ENCODE peak calls at places on chromosome 2, in ten cellular contexts. One of them, this sample, is unnamed.

GRCh38 chr2:164976301-164976700 is 21.0 kb upstream of the SLC38A11 start:
- DNase-seq in mammary epithelial cell: no peak
- DNase-seq in transverse colon: no peak
- DNase-seq in mucosa of descending colon: no peak
- DNase-seq in right cardiac atrium: no peak
- DNase-seq in fibroblast of lung: no peak
- DNase-seq in A549: no peak
- DNase-seq in heart right ventricle: no peak
- DNase-seq in astrocyte of the spinal cord: no peak
- DNase-seq in endothelial cell of umbilical vein: no peak
- DNase-seq in this sample: no peak

GRCh38 chr2:28395334-28396061 is 2.8 kb downstream of the FOSL2 start:
- DNase-seq in mammary epithelial cell: peak
- DNase-seq in transverse colon: peak
- DNase-seq in mucosa of descending colon: peak
- DNase-seq in right cardiac atrium: peak
- DNase-seq in fibroblast of lung: peak
- DNase-seq in A549: no peak
- DNase-seq in heart right ventricle: peak
- DNase-seq in astrocyte of the spinal cord: peak
- DNase-seq in endothelial cell of umbilical vein: peak
- DNase-seq in this sample: peak

GRCh38 chr2:34012728-34013302 is 413.7 kb upstream of the FAM98A start:
- DNase-seq in mammary epithelial cell: peak
- DNase-seq in transverse colon: peak
- DNase-seq in mucosa of descending colon: peak
- DNase-seq in right cardiac atrium: peak
- DNase-seq in fibroblast of lung: peak
- DNase-seq in A549: peak
- DNase-seq in heart right ventricle: peak
- DNase-seq in astrocyte of the spinal cord: peak
- DNase-seq in endothelial cell of umbilical vein: peak
- DNase-seq in this sample: peak

GRCh38 chr2:20381457-20381856 is 30.8 kb upstream of the PUM2 start:
- DNase-seq in mammary epithelial cell: peak
- DNase-seq in transverse colon: peak
- DNase-seq in mucosa of descending colon: peak
- DNase-seq in right cardiac atrium: peak
- DNase-seq in fibroblast of lung: peak
- DNase-seq in A549: no peak
- DNase-seq in heart right ventricle: peak
- DNase-seq in astrocyte of the spinal cord: peak
- DNase-seq in endothelial cell of umbilical vein: peak
- DNase-seq in this sample: peak

GRCh38 chr2:25411281-25411680 is 69.6 kb upstream of the DNMT3A start:
- DNase-seq in mammary epithelial cell: no peak
- DNase-seq in transverse colon: no peak
- DNase-seq in mucosa of descending colon: no peak
- DNase-seq in right cardiac atrium: no peak
- DNase-seq in fibroblast of lung: no peak
- DNase-seq in A549: no peak
- DNase-seq in heart right ventricle: no peak
- DNase-seq in astrocyte of the spinal cord: no peak
- DNase-seq in endothelial cell of umbilical vein: no peak
- DNase-seq in this sample: no peak

GRCh38 chr2:96683307-96683706 is 40.7 kb downstream of the FER1L5 start:
- DNase-seq in mammary epithelial cell: no peak
- DNase-seq in transverse colon: no peak
- DNase-seq in mucosa of descending colon: no peak
- DNase-seq in right cardiac atrium: no peak
- DNase-seq in fibroblast of lung: no peak
- DNase-seq in A549: no peak
- DNase-seq in heart right ventricle: no peak
- DNase-seq in astrocyte of the spinal cord: no peak
- DNase-seq in endothelial cell of umbilical vein: no peak
- DNase-seq in this sample: no peak

GRCh38 chr2:71466301-71467179 is 13.2 kb downstream of the DYSF start:
- DNase-seq in mammary epithelial cell: peak
- DNase-seq in transverse colon: no peak
- DNase-seq in mucosa of descending colon: no peak
- DNase-seq in right cardiac atrium: peak
- DNase-seq in fibroblast of lung: no peak
- DNase-seq in A549: peak
- DNase-seq in heart right ventricle: peak
- DNase-seq in astrocyte of the spinal cord: no peak
- DNase-seq in endothelial cell of umbilical vein: peak
- DNase-seq in this sample: no peak

GRCh38 chr2:205358351-205358815 is 323.9 kb upstream of the NRP2 start:
- DNase-seq in mammary epithelial cell: peak
- DNase-seq in transverse colon: no peak
- DNase-seq in mucosa of descending colon: no peak
- DNase-seq in right cardiac atrium: no peak
- DNase-seq in fibroblast of lung: no peak
- DNase-seq in A549: no peak
- DNase-seq in heart right ventricle: no peak
- DNase-seq in astrocyte of the spinal cord: peak
- DNase-seq in endothelial cell of umbilical vein: no peak
- DNase-seq in this sample: peak

GRCh38 chr2:181036848-181037603 is 56.6 kb downstream of the UBE2E3 start:
- DNase-seq in mammary epithelial cell: peak
- DNase-seq in transverse colon: no peak
- DNase-seq in mucosa of descending colon: no peak
- DNase-seq in right cardiac atrium: no peak
- DNase-seq in fibroblast of lung: peak
- DNase-seq in A549: no peak
- DNase-seq in heart right ventricle: no peak
- DNase-seq in astrocyte of the spinal cord: peak
- DNase-seq in endothelial cell of umbilical vein: no peak
- DNase-seq in this sample: peak

GRCh38 chr2:44974064-44974715 is 32.7 kb downstream of the SIX3 start:
- DNase-seq in mammary epithelial cell: peak
- DNase-seq in transverse colon: no peak
- DNase-seq in mucosa of descending colon: peak
- DNase-seq in right cardiac atrium: no peak
- DNase-seq in fibroblast of lung: peak
- DNase-seq in A549: peak
- DNase-seq in heart right ventricle: no peak
- DNase-seq in astrocyte of the spinal cord: no peak
- DNase-seq in endothelial cell of umbilical vein: no peak
- DNase-seq in this sample: peak

GRCh38 chr2:42064417-42064942 is 16.7 kb downstream of the PKDCC start:
- DNase-seq in mammary epithelial cell: no peak
- DNase-seq in transverse colon: peak
- DNase-seq in mucosa of descending colon: peak
- DNase-seq in right cardiac atrium: no peak
- DNase-seq in fibroblast of lung: peak
- DNase-seq in A549: no peak
- DNase-seq in heart right ventricle: no peak
- DNase-seq in astrocyte of the spinal cord: peak
- DNase-seq in endothelial cell of umbilical vein: no peak
- DNase-seq in this sample: peak

GRCh38 chr2:36663851-36664715 is 32.4 kb upstream of the VIT start:
- DNase-seq in mammary epithelial cell: peak
- DNase-seq in transverse colon: no peak
- DNase-seq in mucosa of descending colon: peak
- DNase-seq in right cardiac atrium: no peak
- DNase-seq in fibroblast of lung: peak
- DNase-seq in A549: peak
- DNase-seq in heart right ventricle: peak
- DNase-seq in astrocyte of the spinal cord: peak
- DNase-seq in endothelial cell of umbilical vein: peak
- DNase-seq in this sample: peak

GRCh38 chr2:135563793-135564192 is 32.5 kb downstream of the R3HDM1 start:
- DNase-seq in mammary epithelial cell: peak
- DNase-seq in transverse colon: no peak
- DNase-seq in mucosa of descending colon: no peak
- DNase-seq in right cardiac atrium: no peak
- DNase-seq in fibroblast of lung: peak
- DNase-seq in A549: no peak
- DNase-seq in heart right ventricle: no peak
- DNase-seq in astrocyte of the spinal cord: peak
- DNase-seq in endothelial cell of umbilical vein: peak
- DNase-seq in this sample: peak

GRCh38 chr2:216533504-216534068 is 34.9 kb downstream of the RPL37A start:
- DNase-seq in mammary epithelial cell: peak
- DNase-seq in transverse colon: no peak
- DNase-seq in mucosa of descending colon: no peak
- DNase-seq in right cardiac atrium: no peak
- DNase-seq in fibroblast of lung: no peak
- DNase-seq in A549: no peak
- DNase-seq in heart right ventricle: no peak
- DNase-seq in astrocyte of the spinal cord: no peak
- DNase-seq in endothelial cell of umbilical vein: no peak
- DNase-seq in this sample: no peak

GRCh38 chr2:39024833-39025232 is 96.0 kb downstream of the SOS1 start:
- DNase-seq in mammary epithelial cell: peak
- DNase-seq in transverse colon: no peak
- DNase-seq in mucosa of descending colon: no peak
- DNase-seq in right cardiac atrium: no peak
- DNase-seq in fibroblast of lung: no peak
- DNase-seq in A549: no peak
- DNase-seq in heart right ventricle: no peak
- DNase-seq in astrocyte of the spinal cord: no peak
- DNase-seq in endothelial cell of umbilical vein: no peak
- DNase-seq in this sample: no peak

GRCh38 chr2:104936504-104936903 is 82.6 kb downstream of the POU3F3 start:
- DNase-seq in mammary epithelial cell: no peak
- DNase-seq in transverse colon: no peak
- DNase-seq in mucosa of descending colon: no peak
- DNase-seq in right cardiac atrium: no peak
- DNase-seq in fibroblast of lung: no peak
- DNase-seq in A549: no peak
- DNase-seq in heart right ventricle: no peak
- DNase-seq in astrocyte of the spinal cord: no peak
- DNase-seq in endothelial cell of umbilical vein: no peak
- DNase-seq in this sample: no peak

GRCh38 chr2:212683346-212683745 is 144.7 kb upstream of the ERBB4 start:
- DNase-seq in mammary epithelial cell: peak
- DNase-seq in transverse colon: no peak
- DNase-seq in mucosa of descending colon: no peak
- DNase-seq in right cardiac atrium: no peak
- DNase-seq in fibroblast of lung: peak
- DNase-seq in A549: no peak
- DNase-seq in heart right ventricle: no peak
- DNase-seq in astrocyte of the spinal cord: peak
- DNase-seq in endothelial cell of umbilical vein: peak
- DNase-seq in this sample: peak

GRCh38 chr2:236165491-236166156 is 2.6 kb downstream of the GBX2 start:
- DNase-seq in mammary epithelial cell: no peak
- DNase-seq in transverse colon: no peak
- DNase-seq in mucosa of descending colon: no peak
- DNase-seq in right cardiac atrium: no peak
- DNase-seq in fibroblast of lung: no peak
- DNase-seq in A549: no peak
- DNase-seq in heart right ventricle: no peak
- DNase-seq in astrocyte of the spinal cord: no peak
- DNase-seq in endothelial cell of umbilical vein: no peak
- DNase-seq in this sample: no peak
- H3K4me3 ChIP-seq in mammary epithelial cell: no peak
- H3K4me3 ChIP-seq in transverse colon: no peak
- H3K4me3 ChIP-seq in mucosa of descending colon: no peak
- H3K4me3 ChIP-seq in right cardiac atrium: peak
- H3K4me3 ChIP-seq in fibroblast of lung: no peak
- H3K4me3 ChIP-seq in A549: no peak
- H3K4me3 ChIP-seq in heart right ventricle: peak
- H3K4me3 ChIP-seq in astrocyte of the spinal cord: peak
- H3K4me3 ChIP-seq in endothelial cell of umbilical vein: no peak
- H3K4me3 ChIP-seq in this sample: peak

GRCh38 chr2:233080836-233081229 is 20.7 kb downstream of the INPP5D start:
- DNase-seq in mammary epithelial cell: no peak
- DNase-seq in transverse colon: no peak
- DNase-seq in mucosa of descending colon: no peak
- DNase-seq in right cardiac atrium: no peak
- DNase-seq in fibroblast of lung: no peak
- DNase-seq in A549: no peak
- DNase-seq in heart right ventricle: no peak
- DNase-seq in astrocyte of the spinal cord: no peak
- DNase-seq in endothelial cell of umbilical vein: no peak
- DNase-seq in this sample: no peak
- H3K4me3 ChIP-seq in mammary epithelial cell: no peak
- H3K4me3 ChIP-seq in transverse colon: no peak
- H3K4me3 ChIP-seq in mucosa of descending colon: no peak
- H3K4me3 ChIP-seq in right cardiac atrium: no peak
- H3K4me3 ChIP-seq in fibroblast of lung: no peak
- H3K4me3 ChIP-seq in A549: no peak
- H3K4me3 ChIP-seq in heart right ventricle: no peak
- H3K4me3 ChIP-seq in astrocyte of the spinal cord: no peak
- H3K4me3 ChIP-seq in endothelial cell of umbilical vein: no peak
- H3K4me3 ChIP-seq in this sample: no peak

DNA sequence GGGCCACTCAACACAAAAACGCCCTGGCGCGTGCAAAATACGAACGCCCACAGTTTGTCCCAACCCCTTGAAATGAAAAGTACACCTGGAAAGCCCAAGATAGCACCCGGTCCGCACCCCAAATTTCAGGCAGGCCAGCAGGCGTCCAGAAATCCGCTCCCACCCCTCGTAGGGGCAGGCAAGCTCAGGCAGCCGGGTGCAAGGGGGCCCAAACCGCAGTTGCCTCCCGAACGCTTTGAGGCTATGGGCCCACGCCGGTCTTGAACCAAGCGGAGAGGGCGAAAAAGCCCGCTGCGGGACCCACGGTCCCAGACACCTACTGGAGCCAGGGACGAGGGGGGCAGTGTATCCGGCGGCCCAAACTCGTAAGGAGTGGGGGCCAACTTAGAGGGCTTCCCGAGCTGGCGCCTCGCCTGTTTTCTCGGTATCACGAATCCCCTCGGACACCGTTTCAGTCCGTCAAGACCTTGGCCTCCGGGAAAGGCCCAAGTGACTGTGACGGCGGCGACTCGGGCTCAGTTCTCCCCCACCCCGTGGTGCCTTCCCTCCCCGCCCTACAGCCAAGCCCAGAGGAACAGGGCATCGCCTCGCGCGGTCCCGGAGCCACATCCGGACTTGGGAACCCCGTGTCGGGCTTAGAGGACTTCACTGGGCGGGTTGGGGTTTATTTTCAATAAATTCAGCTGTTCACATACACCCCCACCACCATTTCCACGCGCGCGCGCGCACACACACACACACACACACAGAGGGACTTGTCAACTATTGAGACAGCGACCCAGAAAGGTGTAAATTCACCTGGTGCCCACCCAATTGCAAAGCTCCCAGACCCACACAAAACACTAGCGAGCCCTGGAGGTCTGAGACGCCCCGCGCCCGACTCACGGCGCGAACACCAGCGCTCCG is 6.2 kb upstream of the SATB2 start:
- DNase-seq in mammary epithelial cell: no peak
- DNase-seq in transverse colon: peak
- DNase-seq in mucosa of descending colon: peak
- DNase-seq in right cardiac atrium: no peak
- DNase-seq in fibroblast of lung: no peak
- DNase-seq in A549: no peak
- DNase-seq in heart right ventricle: no peak
- DNase-seq in astrocyte of the spinal cord: no peak
- DNase-seq in endothelial cell of umbilical vein: no peak
- DNase-seq in this sample: no peak
- H3K4me3 ChIP-seq in mammary epithelial cell: peak
- H3K4me3 ChIP-seq in transverse colon: peak
- H3K4me3 ChIP-seq in mucosa of descending colon: peak
- H3K4me3 ChIP-seq in right cardiac atrium: peak
- H3K4me3 ChIP-seq in fibroblast of lung: peak
- H3K4me3 ChIP-seq in A549: peak
- H3K4me3 ChIP-seq in heart right ventricle: peak
- H3K4me3 ChIP-seq in astrocyte of the spinal cord: peak
- H3K4me3 ChIP-seq in endothelial cell of umbilical vein: no peak
- H3K4me3 ChIP-seq in this sample: peak

GRCh38 chr2:107685587-107685986 is 141.1 kb upstream of the RGPD4 start:
- DNase-seq in mammary epithelial cell: no peak
- DNase-seq in transverse colon: no peak
- DNase-seq in mucosa of descending colon: no peak
- DNase-seq in right cardiac atrium: no peak
- DNase-seq in fibroblast of lung: no peak
- DNase-seq in A549: no peak
- DNase-seq in heart right ventricle: no peak
- DNase-seq in astrocyte of the spinal cord: no peak
- DNase-seq in endothelial cell of umbilical vein: no peak
- DNase-seq in this sample: no peak
- H3K4me3 ChIP-seq in mammary epithelial cell: no peak
- H3K4me3 ChIP-seq in transverse colon: no peak
- H3K4me3 ChIP-seq in mucosa of descending colon: no peak
- H3K4me3 ChIP-seq in right cardiac atrium: no peak
- H3K4me3 ChIP-seq in fibroblast of lung: no peak
- H3K4me3 ChIP-seq in A549: no peak
- H3K4me3 ChIP-seq in heart right ventricle: no peak
- H3K4me3 ChIP-seq in astrocyte of the spinal cord: no peak
- H3K4me3 ChIP-seq in endothelial cell of umbilical vein: no peak
- H3K4me3 ChIP-seq in this sample: no peak

This sample was measured in fibroblast of pulmonary artery.